ENCODE peak calls at places on chromosomes 2 and 18, in nine cellular contexts. I is fibroblast of mammary gland, J is H1, D is AG10803, Q is hepatocyte, X is fibroblast of pulmonary artery, Y is brain microvascular endothelial cell, V is heart right ventricle, T is AG04450. P is an unnamed sample.

GRCh38 chr2:160561551-160562280 is 68.1 kb upstream of the RBMS1 start:
- DNase-seq in I (peak; percentile 75), J (no peak), D (peak; percentile 69), Q (peak; percentile 5), X (peak; percentile 80), Y (no peak), V (no peak), T (peak; percentile 39), P (no peak)

GRCh38 chr2:224658776-224659175 is 57.4 kb downstream of the CCDC195 start:
- DNase-seq in I (peak; percentile 67), J (no peak), D (peak; percentile 95), Q (no peak), X (peak; percentile 3), Y (no peak), V (no peak), T (no peak), P (no peak)

GRCh38 chr2:104825124-104825865 is 28.6 kb upstream of the POU3F3 start:
- DNase-seq in I (no peak), J (no peak), D (no peak), Q (no peak), X (no peak), Y (peak; percentile 48), V (no peak), T (no peak), P (no peak)

GRCh38 chr2:204110250-204111183 is 174.0 kb downstream of the ICOS start:
- DNase-seq in I (peak; percentile 57), J (no peak), D (peak; percentile 70), Q (no peak), X (peak; percentile 33), Y (peak; percentile 47), V (no peak), T (no peak), P (peak; percentile 35)

GRCh38 chr2:201182650-201183372 is at the start of gene CASP10:
- DNase-seq in I (peak; percentile 73), J (no peak), D (peak; percentile 39), Q (peak; percentile 80), X (peak; percentile 86), Y (peak; percentile 52), V (no peak), T (no peak), P (peak; percentile 59)

GRCh38 chr2:129165001-129165400 is 814.5 kb upstream of the RAB6C start:
- DNase-seq in I (peak; percentile 1), J (no peak), D (no peak), Q (no peak), X (peak; percentile 3), Y (no peak), V (no peak), T (no peak), P (no peak)

GRCh38 chr2:71609441-71609840 is 156.1 kb downstream of the DYSF start:
- DNase-seq in I (no peak), J (no peak), D (peak; percentile 39), Q (no peak), X (peak; percentile 20), Y (peak; percentile 53), V (no peak), T (no peak), P (no peak)

GRCh38 chr2:224520064-224520463 is 65.1 kb downstream of the CUL3 start:
- DNase-seq in I (peak; percentile 88), J (no peak), D (peak; percentile 74), Q (no peak), X (peak; percentile 78), Y (peak; percentile 54), V (no peak), T (peak; percentile 80), P (peak; percentile 80)

GRCh38 chr2:233409286-233409991 is 55.1 kb downstream of the DGKD start:
- DNase-seq in I (no peak), J (no peak), D (no peak), Q (no peak), X (no peak), Y (no peak), V (no peak), T (no peak), P (no peak)

GRCh38 chr18:4374564-4374963 is 80.5 kb downstream of the DLGAP1 start:
- DNase-seq in I (no peak), J (no peak), D (no peak), Q (no peak), X (no peak), Y (no peak), V (no peak), T (no peak), P (no peak)

GRCh38 chr18:48166971-48167370 is 236.5 kb upstream of the SMAD2 start:
- DNase-seq in I (no peak), J (no peak), D (no peak), Q (no peak), X (peak; percentile 14), Y (no peak), V (peak; percentile 62), T (no peak), P (no peak)

GRCh38 chr2:152715854-152716428 is 1.3 kb downstream of the PRPF40A start:
- DNase-seq in I (peak; percentile 43), J (peak; percentile 17), D (peak; percentile 13), Q (peak; percentile 44), X (peak; percentile 32), Y (peak; percentile 12), V (no peak), T (no peak), P (no peak)
- TF ChIP-seq CTCF in I (peak; percentile 71), J (peak; percentile 96), D (peak; percentile 53), Q (peak; percentile 49), X (peak; percentile 59), Y (peak; percentile 77), V (no peak), T (peak; percentile 54), P (peak; percentile 69)

GRCh38 chr2:136255648-136256461 is 137.9 kb upstream of the CXCR4 start:
- DNase-seq in I (no peak), J (no peak), D (no peak), Q (no peak), X (no peak), Y (no peak), V (no peak), T (no peak), P (no peak)
- H3K4me3 ChIP-seq in I (no peak overlapping the region), J (no peak overlapping the region), D (no peak overlapping the region), Q (no peak overlapping the region), X (no peak overlapping the region), Y (no peak overlapping the region), V (no peak overlapping the region), T (no peak overlapping the region), P (no peak overlapping the region)

DNA sequence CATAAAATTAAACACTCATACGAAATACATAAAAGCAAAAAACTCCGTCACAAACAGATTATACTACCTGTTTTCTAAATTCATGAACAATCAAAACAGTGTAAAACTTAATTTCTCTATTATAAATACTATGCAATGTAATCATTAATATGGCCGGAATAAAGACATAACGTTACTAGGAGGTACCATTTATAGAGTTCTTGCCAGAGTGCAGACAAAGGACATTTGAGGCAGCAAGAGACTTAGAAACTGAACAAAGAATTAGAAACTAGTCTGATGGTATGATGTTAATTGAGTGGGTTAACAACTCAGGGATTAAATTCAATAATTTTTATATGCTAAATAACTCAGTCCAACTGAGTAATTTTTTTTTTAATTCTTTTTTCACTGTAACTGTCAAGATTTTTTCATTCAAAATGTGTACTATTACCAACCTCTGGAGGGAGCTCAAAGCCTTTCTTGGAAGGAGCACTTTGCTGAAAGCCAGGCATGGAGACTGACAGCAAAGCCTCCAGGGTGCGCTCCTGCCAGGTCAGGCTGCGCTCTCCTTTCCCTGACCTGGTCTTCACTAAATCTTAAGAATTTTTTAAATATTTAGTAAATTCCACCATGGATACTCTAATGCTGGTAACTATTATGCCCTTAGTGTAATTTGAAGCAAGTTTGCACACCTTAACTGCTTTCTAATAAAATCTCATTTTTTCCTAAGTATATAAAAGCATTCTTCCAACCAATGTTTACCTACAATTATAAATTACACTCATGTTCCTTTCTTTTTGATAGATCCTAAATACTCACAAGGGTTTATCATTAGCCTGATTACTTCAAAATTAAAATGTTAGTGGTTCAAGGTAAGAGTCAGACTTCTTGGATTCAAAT is 34.1 kb downstream of the WDR35 start:
- DNase-seq in I (peak; percentile 80), J (peak; percentile 36), D (peak; percentile 73), Q (peak; percentile 89), X (peak; percentile 85), Y (peak; percentile 63), V (peak; percentile 54), T (peak; percentile 48), P (peak; percentile 26)
- TF ChIP-seq CTCF in I (peak; percentile 80), J (peak; percentile 98), D (peak; percentile 86), Q (peak; percentile 95), X (peak; percentile 90), Y (peak; percentile 88), V (peak; percentile 56), T (peak; percentile 94), P (peak; percentile 73)

GRCh38 chr2:43269074-43269572 is 42.7 kb upstream of the ZFP36L2 start:
- DNase-seq in I (peak; percentile 100), J (no peak), D (peak; percentile 94), Q (peak; percentile 74), X (peak; percentile 97), Y (peak; percentile 97), V (peak; percentile 79), T (peak; percentile 92), P (no peak)
- H3K4me3 ChIP-seq in I (no peak overlapping the region), J (no peak overlapping the region), D (peak overlapping the region; percentile 30), Q (no peak overlapping the region), X (no peak overlapping the region), Y (peak overlapping the region; percentile 20), V (no peak overlapping the region), T (peak overlapping the region; percentile 12), P (no peak overlapping the region)

DNA sequence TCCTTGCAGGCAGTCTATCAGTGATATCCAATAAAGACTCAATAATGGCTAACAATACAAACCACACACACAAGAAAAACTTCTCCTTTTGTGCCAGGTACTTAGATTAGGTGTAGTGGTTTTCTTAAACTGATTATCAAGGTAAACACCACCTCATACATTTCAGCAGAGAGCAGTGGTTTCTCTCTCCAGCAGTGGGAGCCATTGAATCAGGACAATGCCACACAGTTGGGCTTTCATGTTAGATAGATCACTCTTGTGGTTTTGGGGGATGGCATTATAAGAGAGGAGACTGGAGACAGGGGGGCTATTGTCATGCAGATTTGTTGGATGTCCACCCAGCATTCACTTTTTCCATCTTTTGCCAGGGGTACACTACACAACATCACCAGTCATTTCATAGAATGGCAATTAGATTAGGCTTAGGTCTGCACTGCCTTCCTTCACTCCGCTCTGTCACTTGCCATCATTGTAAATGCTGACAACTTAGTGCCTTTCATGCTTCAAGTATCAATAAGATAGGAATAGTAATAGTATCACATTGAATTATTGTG is 13.6 kb upstream of the IRS1 start:
- DNase-seq in I (no peak), J (no peak), D (no peak), Q (peak; percentile 18), X (no peak), Y (peak; percentile 37), V (no peak), T (no peak), P (no peak)
- TF ChIP-seq CTCF in I (peak; percentile 71), J (peak; percentile 59), D (peak; percentile 59), Q (peak; percentile 34), X (peak; percentile 54), Y (peak; percentile 82), V (no peak), T (peak; percentile 53), P (peak; percentile 68)